ENCODE peak calls at places on chromosomes 16 and 17, in four cellular contexts. G is GM12878, D is WTC11, L is K562. Q is an unnamed sample.

GRCh38 chr17:72338847-72339790 is 218.3 kb downstream of the SOX9 start:
- DNase-seq in G (no peak), D (no peak), L (no peak), Q (peak)

GRCh38 chr16:14249291-14250032 is 178.3 kb downstream of the MRTFB start:
- DNase-seq in D (peak), G (peak), L (peak), Q (peak)

GRCh38 chr16:46787909-46788308 is 39.8 kb upstream of the MYLK3 start:
- DNase-seq in G (peak), D (no peak), L (no peak), Q (no peak)

GRCh38 chr17:29579866-29580771 is 9.3 kb downstream of the GIT1 start:
- DNase-seq in L (peak), D (peak), G (no peak), Q (peak)

GRCh38 chr17:31491794-31492171 is 100.3 kb downstream of the RAB11FIP4 start:
- DNase-seq in L (no peak), G (peak), D (no peak), Q (no peak)

GRCh38 chr16:75198135-75198600 is 8.8 kb downstream of the CTRB2 start:
- DNase-seq in D (no peak), L (no peak), G (no peak), Q (no peak)

GRCh38 chr16:11084484-11085024 is 140.2 kb downstream of the CLEC16A start:
- DNase-seq in D (no peak), G (no peak), L (peak), Q (peak)

GRCh38 chr16:3751878-3752277 is 34.6 kb upstream of the TRAP1 start:
- DNase-seq in G (no peak), D (no peak), L (no peak), Q (no peak)

GRCh38 chr17:45925311-45925710 is 31.0 kb downstream of the MAPT start:
- DNase-seq in L (no peak), D (no peak), G (no peak), Q (no peak)

GRCh38 chr16:49183911-49184310 is 97.7 kb downstream of the CBLN1 start:
- DNase-seq in G (no peak), D (peak), L (peak), Q (peak)

GRCh38 chr16:67975321-67976105 is 4.8 kb downstream of the DPEP3 start:
- DNase-seq in L (no peak), G (no peak), D (no peak), Q (no peak)

GRCh38 chr17:71993363-71993762 is 127.5 kb upstream of the SOX9 start:
- DNase-seq in L (no peak), D (no peak), G (no peak), Q (no peak)

GRCh38 chr17:21524211-21524591 is 148.0 kb downstream of the KCNJ12 start:
- DNase-seq in D (no peak), G (no peak), L (peak), Q (no peak)

GRCh38 chr16:57940382-57940966 is 30.5 kb downstream of the CNGB1 start:
- DNase-seq in L (no peak), G (no peak), D (no peak), Q (no peak)

GRCh38 chr16:57938484-57938883 is 32.4 kb downstream of the CNGB1 start:
- DNase-seq in L (no peak), D (no peak), G (no peak), Q (no peak)

GRCh38 chr16:57938936-57939871 is 31.7 kb downstream of the CNGB1 start:
- DNase-seq in D (no peak), L (no peak), G (no peak), Q (peak)

GRCh38 chr16:57939872-57940224 is 31.1 kb downstream of the CNGB1 start:
- DNase-seq in D (no peak), L (no peak), G (no peak), Q (no peak)

GRCh38 chr16:57941016-57941656 is 29.8 kb downstream of the CNGB1 start:
- DNase-seq in G (no peak), L (no peak), D (no peak), Q (no peak)
- TF ChIP-seq CREM in G (no peak), L (no peak), D (no peak), Q (no peak)

GRCh38 chr17:40326014-40326831 is 17.2 kb downstream of the RARA start:
- DNase-seq in G (no peak), L (no peak), D (no peak), Q (peak)
- TF ChIP-seq CREM in G (peak), L (no peak), D (no peak), Q (no peak)

DNA sequence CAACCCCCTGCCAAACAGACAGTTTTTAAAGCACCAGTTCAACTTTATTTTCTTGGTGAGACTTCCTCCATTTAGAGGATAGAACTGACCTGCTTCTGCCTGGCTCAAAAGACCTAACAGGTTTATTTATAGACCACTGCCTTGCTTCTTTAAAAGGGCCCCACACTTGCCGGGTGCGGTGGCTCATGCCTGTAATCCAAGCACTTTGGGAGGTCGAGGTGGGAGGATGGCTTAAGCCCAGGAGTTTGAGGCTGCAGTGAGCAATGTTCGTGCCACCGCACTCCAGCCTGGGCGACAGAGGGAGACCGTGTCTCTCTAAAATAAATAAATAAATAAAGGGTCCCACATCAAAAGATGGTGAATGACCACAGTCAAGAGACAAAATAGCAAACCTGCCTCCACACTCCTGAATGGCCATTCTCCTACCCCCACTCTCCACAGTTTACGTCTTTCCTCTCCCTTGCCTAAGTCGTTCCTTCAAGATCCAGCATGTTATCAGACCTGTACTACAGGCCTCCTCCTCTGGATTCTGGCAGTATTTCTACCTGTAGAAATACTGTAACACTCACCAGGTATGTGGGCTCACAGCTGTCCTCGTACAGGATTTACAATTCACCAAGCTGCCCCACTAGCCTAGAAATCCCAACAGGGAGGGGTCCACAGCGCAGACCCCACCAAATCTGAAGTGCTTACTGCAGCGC is 95.6 kb downstream of the SMG6 start:
- DNase-seq in G (no peak), L (no peak), D (no peak), Q (no peak)
- TF ChIP-seq CREM in G (no peak), L (no peak), D (no peak), Q (no peak)

GRCh38 chr16:81778861-81779539 is at the start of gene PLCG2:
- DNase-seq in G (no peak), D (peak), L (peak), Q (no peak)
- TF ChIP-seq CREM in G (no peak), D (peak), L (no peak), Q (no peak)

DNA sequence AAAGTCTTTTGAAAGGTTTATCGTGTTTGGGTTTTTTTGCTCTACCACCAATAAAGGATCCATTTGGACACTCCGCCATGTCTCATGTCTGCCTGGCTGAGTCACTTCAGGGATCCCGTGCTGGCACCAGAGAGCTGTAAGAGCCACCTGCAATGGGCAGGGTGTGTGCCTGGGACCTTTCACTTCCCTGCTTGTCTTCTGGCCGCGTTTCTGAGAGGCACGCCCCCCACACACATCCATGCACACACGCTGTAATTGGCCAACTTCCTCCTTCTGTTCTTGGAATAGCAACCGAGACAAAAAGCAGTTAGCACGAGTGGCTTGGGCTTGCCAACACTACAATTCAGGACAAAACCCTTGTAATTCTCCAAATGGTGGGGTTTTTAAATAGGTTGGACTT is 9.8 kb upstream of the SOST start:
- DNase-seq in D (no peak), G (no peak), L (no peak), Q (no peak)
- TF ChIP-seq CREM in D (no peak), G (no peak), L (no peak), Q (no peak)

GRCh38 chr17:16916557-16916920 is 55.4 kb downstream of the TNFRSF13B start:
- DNase-seq in G (no peak), D (no peak), L (no peak), Q (no peak)
- TF ChIP-seq CREM in G (no peak), D (no peak), L (no peak), Q (no peak)

GRCh38 chr16:17301184-17301583 is 169.6 kb downstream of the XYLT1 start:
- DNase-seq in G (no peak), L (no peak), D (no peak), Q (no peak)

GRCh38 chr16:17302213-17302612 is 168.5 kb downstream of the XYLT1 start:
- DNase-seq in D (no peak), L (no peak), G (no peak), Q (no peak)

GRCh38 chr16:17301593-17302135 is 169.1 kb downstream of the XYLT1 start:
- DNase-seq in G (peak), L (no peak), D (no peak), Q (no peak)

GRCh38 chr16:17303101-17303500 is 167.7 kb downstream of the XYLT1 start:
- DNase-seq in L (no peak), G (no peak), D (no peak), Q (no peak)

DNA sequence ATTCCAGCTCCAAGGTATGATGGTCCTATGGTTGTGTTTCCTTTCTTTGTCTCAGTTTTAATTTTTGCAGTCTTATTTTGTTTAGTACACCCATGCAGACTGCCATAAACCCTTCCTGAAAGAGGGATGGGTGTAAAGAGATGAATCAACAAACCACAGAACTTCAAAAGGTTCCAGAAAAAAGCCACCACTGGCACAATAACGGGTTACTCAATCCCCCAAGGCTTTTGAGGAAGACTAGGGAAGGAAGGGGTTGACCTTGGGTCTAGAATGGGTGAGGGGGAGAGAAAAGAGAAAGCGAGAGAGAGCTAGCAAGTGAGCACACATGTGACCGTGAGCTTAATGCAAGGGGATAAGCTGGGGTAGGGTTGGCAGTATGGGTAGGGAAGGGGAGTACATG is 168.1 kb downstream of the XYLT1 start:
- DNase-seq in D (no peak), L (no peak), G (no peak), Q (no peak)
- TF ChIP-seq CREM in D (no peak), L (no peak), G (no peak), Q (no peak)

DNA sequence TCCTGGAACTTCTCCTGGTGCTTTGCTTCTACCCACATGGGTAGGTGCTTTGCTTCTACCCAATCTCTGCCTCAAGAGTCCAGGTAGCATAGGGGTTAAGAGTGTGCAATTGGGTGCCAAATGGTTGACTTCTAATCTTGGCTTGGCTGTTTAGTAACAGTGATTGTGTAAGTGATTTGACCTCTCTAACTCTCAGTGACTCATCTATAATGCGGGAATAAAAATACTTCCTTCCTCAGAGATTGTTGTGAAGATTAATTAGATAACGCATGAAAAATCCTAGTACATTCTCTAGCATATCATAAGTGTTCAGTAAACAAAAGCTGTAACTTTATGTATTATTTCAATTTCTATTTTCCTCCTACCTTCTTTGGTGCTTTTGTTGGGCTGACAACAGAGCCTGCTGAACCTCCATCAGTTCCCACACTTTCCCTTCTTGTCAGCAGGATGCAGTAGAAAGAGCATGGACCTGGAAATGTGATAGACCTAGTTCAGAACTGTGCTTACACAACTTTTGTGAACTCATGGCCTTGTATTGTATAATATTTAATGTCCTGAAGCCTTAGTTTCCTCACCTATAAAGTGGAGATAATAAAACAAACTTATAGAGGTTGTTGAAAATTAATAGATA is 72.9 kb upstream of the SMIM36 start:
- DNase-seq in G (no peak), D (no peak), L (no peak), Q (no peak)
- TF ChIP-seq CREM in G (no peak), D (no peak), L (no peak), Q (no peak)

GRCh38 chr16:79265701-79266100 is 334.8 kb downstream of the MAF start:
- DNase-seq in L (no peak), G (no peak), D (no peak), Q (no peak)

GRCh38 chr16:79267781-79268180 is 332.8 kb downstream of the MAF start:
- DNase-seq in G (no peak), L (no peak), D (no peak), Q (no peak)

GRCh38 chr16:79264237-79265104 is 336.1 kb downstream of the MAF start:
- DNase-seq in G (no peak), L (no peak), D (no peak), Q (no peak)

GRCh38 chr16:79269211-79269863 is 331.2 kb downstream of the MAF start:
- DNase-seq in L (no peak), G (peak), D (no peak), Q (no peak)

GRCh38 chr16:79267146-79267545 is 333.4 kb downstream of the MAF start:
- DNase-seq in D (no peak), G (no peak), L (no peak), Q (no peak)
- TF ChIP-seq CREM in D (no peak), G (no peak), L (no peak), Q (no peak)